ENCODE peak calls at places on chromosomes 16 and 17, in ten cellular contexts. X, W, U, E, H, R, I, S, A and V are unnamed samples.

GRCh38 chr17:81191116-81191515 is 25.1 kb upstream of the AATK start:
- DNase-seq in U (no peak), S (no peak), W (no peak), E (no peak), H (no peak), A (no peak), X (no peak), R (no peak), I (no peak), V (no peak)

GRCh38 chr16:69116911-69117310 is 11.5 kb downstream of the HAS3 start:
- DNase-seq in X (no peak), W (no peak), U (peak; percentile 11), E (no peak), A (no peak), I (no peak), S (peak; percentile 11), H (peak; percentile 5), R (no peak), V (no peak)

GRCh38 chr17:6989779-6990178 is 6.1 kb upstream of the ALOX12 start:
- DNase-seq in H (no peak), R (no peak), U (no peak), E (no peak), A (no peak), X (no peak), S (no peak), W (no peak), I (no peak), V (no peak)

GRCh38 chr16:85176541-85177447 is 64.5 kb upstream of the CIBAR2 start:
- DNase-seq in H (no peak), W (no peak), A (no peak), E (no peak), X (no peak), S (no peak), U (no peak), I (no peak), R (no peak), V (no peak)

GRCh38 chr16:11251525-11252481 is 4.2 kb downstream of the SOCS1 start:
- DNase-seq in W (no peak), U (no peak), E (no peak), S (peak; percentile 85), I (no peak), R (no peak), A (no peak), X (no peak), H (peak; percentile 42), V (peak; percentile 41)

GRCh38 chr16:11354733-11355574 is 9.7 kb downstream of the RMI2 start:
- DNase-seq in I (no peak), S (peak; percentile 88), R (no peak), E (no peak), X (no peak), A (no peak), U (peak; percentile 58), W (no peak), H (no peak), V (peak; percentile 28)

GRCh38 chr17:50114849-50115357 is 15.1 kb downstream of the SAMD14 start:
- DNase-seq in H (peak; percentile 45), S (no peak), I (no peak), W (peak; percentile 66), E (no peak), X (peak; percentile 94), U (no peak), R (no peak), A (no peak), V (peak; percentile 49)

GRCh38 chr16:75267631-75268264 is 16.3 kb upstream of the BCAR1 start:
- DNase-seq in S (no peak), W (peak; percentile 54), I (no peak), E (peak; percentile 66), U (peak; percentile 82), A (no peak), R (no peak), H (peak; percentile 65), X (no peak), V (peak; percentile 84)

GRCh38 chr17:81715872-81716673 is 4.0 kb downstream of the SLC25A10 start:
- DNase-seq in I (no peak), X (no peak), A (no peak), W (no peak), H (no peak), S (no peak), U (no peak), R (no peak), E (no peak), V (no peak)

GRCh38 chr16:49355923-49356665 is 17.5 kb upstream of the C16orf78 start:
- DNase-seq in U (no peak), I (no peak), E (no peak), X (no peak), H (no peak), S (no peak), R (no peak), W (no peak), A (no peak), V (no peak)

GRCh38 chr16:3173892-3174617 is 13.9 kb upstream of the OR1F1 start:
- DNase-seq in E (no peak), W (no peak), I (no peak), A (no peak), S (peak; percentile 41), R (no peak), X (peak; percentile 97), U (peak; percentile 48), H (no peak), V (no peak)

GRCh38 chr17:69879576-69879975 is 195.4 kb upstream of the KCNJ16 start:
- DNase-seq in A (no peak), R (no peak), U (no peak), X (no peak), H (no peak), S (no peak), W (no peak), E (no peak), I (no peak), V (no peak)

GRCh38 chr16:49350265-49351103 is 23.1 kb upstream of the C16orf78 start:
- DNase-seq in X (peak; percentile 82), R (no peak), H (peak; percentile 65), I (no peak), S (no peak), U (no peak), E (peak; percentile 37), W (peak; percentile 27), A (peak; percentile 81), V (peak; percentile 71)

GRCh38 chr16:47136101-47136820 is 7.5 kb downstream of the NETO2 start:
- DNase-seq in S (no peak), E (no peak), W (peak; percentile 21), A (no peak), R (no peak), X (no peak), I (no peak), H (no peak), U (no peak), V (no peak)

GRCh38 chr17:17089796-17090641 is 47.8 kb downstream of the MPRIP start:
- DNase-seq in U (peak; percentile 35), X (no peak), S (peak; percentile 44), E (no peak), A (no peak), W (no peak), H (no peak), I (no peak), R (no peak), V (peak; percentile 44)

GRCh38 chr16:82782715-82783251 is 156.0 kb downstream of the CDH13 start:
- DNase-seq in R (no peak), H (no peak), I (no peak), E (peak; percentile 8), U (no peak), S (no peak), A (no peak), W (no peak), X (peak; percentile 66), V (peak; percentile 78)

GRCh38 chr16:69105501-69106361 is at the start of gene HAS3:
- DNase-seq in E (peak; percentile 52), H (peak; percentile 65), X (peak; percentile 93), R (peak; percentile 44), U (no peak), W (peak; percentile 69), S (peak; percentile 78), A (no peak), I (peak; percentile 64), V (peak; percentile 75)

DNA sequence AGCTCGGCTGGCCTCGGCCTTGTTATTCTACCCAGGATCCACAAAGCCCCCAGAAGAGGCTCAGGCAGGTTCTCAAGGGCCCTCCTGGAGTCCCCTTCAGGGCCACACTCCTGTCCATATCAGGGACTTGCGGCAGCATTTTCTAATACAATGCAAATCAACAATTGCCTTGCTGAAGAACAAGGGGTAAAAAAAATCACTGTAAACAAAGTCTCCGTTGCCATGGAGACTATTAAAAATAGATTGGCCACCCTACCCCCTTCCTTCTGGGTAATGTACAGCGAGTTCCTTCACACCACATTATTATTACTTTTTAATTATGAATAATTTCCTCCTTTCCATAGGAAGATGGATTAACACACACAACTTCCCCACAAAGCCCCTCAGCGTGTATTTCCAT is 196.8 kb downstream of the RBFOX3 start:
- DNase-seq in E (no peak), H (no peak), W (no peak), R (no peak), X (no peak), A (no peak), S (no peak), U (no peak), I (no peak), V (no peak)
- TF ChIP-seq POLR2AphosphoS5 in E (no peak), H (no peak), W (no peak), R (no peak), X (no peak), A (no peak), S (no peak), U (no peak), I (no peak), V (no peak)

DNA sequence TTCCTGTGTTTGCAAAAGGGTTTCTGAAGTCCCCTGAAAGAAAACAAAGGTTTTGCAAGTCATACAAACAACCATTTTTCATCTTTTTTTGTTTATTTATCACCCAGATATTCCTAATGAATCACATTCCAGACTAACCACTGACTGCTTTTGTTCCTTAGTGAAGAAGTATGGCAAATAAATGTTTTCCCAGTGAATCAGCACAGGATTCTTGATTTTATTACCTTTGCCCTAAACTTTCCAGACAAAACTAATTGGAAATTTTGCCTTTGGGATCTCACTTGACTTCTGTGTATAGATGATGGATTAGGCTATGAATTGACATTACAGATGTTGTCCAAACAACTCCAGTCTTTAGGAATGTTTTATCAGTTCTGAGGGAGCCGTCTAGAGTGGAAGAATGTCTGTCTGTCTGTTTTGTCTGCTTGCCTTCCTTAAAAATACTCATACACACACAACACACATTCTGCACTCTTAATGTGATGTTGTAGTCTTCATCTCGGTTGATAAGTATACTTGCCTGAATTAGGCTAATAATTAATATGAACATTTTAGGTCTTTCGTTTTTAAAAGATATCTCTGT is 48.9 kb downstream of the VMP1 start:
- DNase-seq in W (peak; percentile 94), I (no peak), E (no peak), X (no peak), S (no peak), U (no peak), A (no peak), R (no peak), H (no peak), V (no peak)
- TF ChIP-seq POLR2AphosphoS5 in W (peak; percentile 61), I (no peak), E (no peak), X (no peak), S (no peak), U (no peak), A (no peak), R (no peak), H (no peak), V (no peak)

GRCh38 chr17:57861737-57862409 is 12.0 kb upstream of the MRPS23 start:
- DNase-seq in I (no peak), X (peak; percentile 73), W (no peak), S (peak; percentile 85), A (peak; percentile 86), H (peak; percentile 70), E (peak; percentile 40), R (no peak), U (peak; percentile 89), V (peak; percentile 66)
- TF ChIP-seq POLR2AphosphoS5 in I (no peak), X (no peak), W (peak; percentile 72), S (no peak), A (no peak), H (peak; percentile 80), E (peak; percentile 43), R (no peak), U (peak; percentile 83), V (peak; percentile 51)

GRCh38 chr17:73293480-73293911 is 18.3 kb downstream of the CDC42EP4 start:
- DNase-seq in U (peak; percentile 92), S (no peak), X (no peak), H (peak; percentile 85), E (peak; percentile 78), R (no peak), W (peak; percentile 78), I (no peak), A (no peak), V (peak; percentile 51)
- TF ChIP-seq POLR2AphosphoS5 in U (peak; percentile 70), S (peak; percentile 16), X (no peak), H (peak; percentile 95), E (peak; percentile 89), R (no peak), W (no peak), I (no peak), A (peak; percentile 50), V (peak; percentile 30)